ENCODE peak calls at places on chromosomes 7 and 10, in four cellular contexts. C is NCI-H2029; U is mesothelial cell of epicardium; A is activated naive CD4-positive, alpha-beta T cell treated with anti-CD3 and anti-CD28 coated beads, Interleukin-2, amount 10 ng/mL, durations not matched to agents 7 days and 5 days. B is an unnamed sample.

GRCh38 chr10:92702301-92702916 is 12.7 kb downstream of the HHEX start:
- DNase-seq in A (no peak), C (no peak), U (no peak), B (no peak)

GRCh38 chr7:103687272-103687671 is 241.3 kb upstream of the SLC26A5 start:
- DNase-seq in C (no peak), A (no peak), U (no peak), B (no peak)

GRCh38 chr10:77789861-77790260 is 136.7 kb downstream of the DLG5 start:
- DNase-seq in C (no peak), A (no peak), U (no peak), B (no peak)

GRCh38 chr10:100874702-100875483 is 37.9 kb upstream of the SLF2 start:
- DNase-seq in U (peak; percentile 6), C (no peak), A (no peak), B (no peak)

GRCh38 chr10:29306688-29307087 is 17.8 kb downstream of the LYZL1 start:
- DNase-seq in U (no peak), C (no peak), A (no peak), B (no peak)

GRCh38 chr10:67079126-67079525 is 153.3 kb downstream of the LRRTM3 start:
- DNase-seq in A (no peak), C (no peak), U (peak; percentile 32), B (no peak)

GRCh38 chr7:146115665-146116451 is 743 bp upstream of the CNTNAP2 start:
- DNase-seq in C (peak; percentile 45), A (peak; percentile 64), U (peak; percentile 79), B (peak; percentile 77)

GRCh38 chr7:69968969-69969368 is 370.7 kb downstream of the AUTS2 start:
- DNase-seq in U (no peak), C (no peak), A (no peak), B (no peak)

GRCh38 chr10:14736043-14736442 is 38.7 kb downstream of the FAM107B start:
- DNase-seq in U (no peak), A (no peak), C (no peak), B (no peak)

GRCh38 chr10:100654835-100655759 is 90.3 kb upstream of the PAX2 start:
- DNase-seq in U (no peak), C (no peak), A (peak; percentile 43), B (no peak)

GRCh38 chr10:122089343-122090015 is 100.5 kb downstream of the TACC2 start:
- DNase-seq in U (no peak), A (no peak), C (no peak), B (no peak)

GRCh38 chr10:132396495-132397035 is 435 bp upstream of the PWWP2B start:
- DNase-seq in C (no peak), U (no peak), A (peak; percentile 76), B (no peak)

GRCh38 chr10:77832243-77832642 is 94.3 kb downstream of the DLG5 start:
- DNase-seq in C (no peak), U (no peak), A (no peak), B (peak; percentile 60)

GRCh38 chr7:628041-628763 is 98.3 kb upstream of the DNAAF5 start:
- DNase-seq in U (no peak), A (no peak), C (no peak), B (no peak)

GRCh38 chr7:12287886-12288285 is 76.8 kb downstream of the TMEM106B start:
- DNase-seq in C (no peak), A (no peak), U (no peak), B (no peak)

GRCh38 chr10:119030421-119031250 is 1.1 kb downstream of the NANOS1 start:
- DNase-seq in A (peak; percentile 76), C (peak; percentile 7), U (no peak), B (peak; percentile 85)

GRCh38 chr7:77258014-77258413 is 58.4 kb upstream of the FGL2 start:
- DNase-seq in U (no peak), C (no peak), A (no peak), B (no peak)

GRCh38 chr10:78913219-78914059 is 155.3 kb upstream of the ZMIZ1 start:
- DNase-seq in C (no peak), A (no peak), U (no peak), B (no peak)

GRCh38 chr7:158431941-158432347 is 155.7 kb downstream of the PTPRN2 start:
- DNase-seq in A (no peak), U (no peak), C (peak; percentile 66), B (no peak)

GRCh38 chr10:103493911-103494877 is 689 bp downstream of the NEURL1 start:
- DNase-seq in A (peak; percentile 67), C (no peak), U (no peak), B (no peak)

GRCh38 chr10:93745411-93746065 is 12.2 kb upstream of the LGI1 start:
- DNase-seq in C (no peak), U (no peak), A (no peak), B (no peak)

GRCh38 chr10:22651276-22651980 is 63.0 kb downstream of the PIP4K2A start:
- DNase-seq in C (no peak), A (no peak), U (no peak), B (no peak)

GRCh38 chr10:43524434-43525247 is 49.8 kb downstream of the ZNF239 start:
- DNase-seq in U (no peak), C (no peak), A (no peak), B (no peak)

GRCh38 chr7:150415161-150416160 is 35.0 kb upstream of the GIMAP8 start:
- DNase-seq in U (no peak), A (no peak), C (no peak), B (no peak)

GRCh38 chr10:60611291-60611747 is 167.0 kb upstream of the CDK1 start:
- DNase-seq in C (no peak), A (no peak), U (no peak), B (no peak)

GRCh38 chr10:21246178-21246577 is 279.3 kb downstream of the SKIDA1 start:
- DNase-seq in A (no peak), U (no peak), C (no peak), B (no peak)

GRCh38 chr7:108062250-108063014 is 59.5 kb upstream of the LAMB1 start:
- DNase-seq in C (no peak), U (no peak), A (no peak), B (no peak)

GRCh38 chr10:55628260-55628701 is 732.8 kb downstream of the ZWINT start:
- DNase-seq in C (no peak), U (peak; percentile 21), A (no peak), B (no peak)

GRCh38 chr10:92074126-92074887 is 150.7 kb downstream of the BTAF1 start:
- DNase-seq in A (no peak), U (no peak), C (no peak), B (no peak)

GRCh38 chr7:38908759-38909335 is at the start of gene VPS41:
- DNase-seq in A (peak; percentile 88), C (peak; percentile 79), U (peak; percentile 34), B (peak; percentile 83)

GRCh38 chr10:71476249-71477011 is 79.7 kb downstream of the CDH23 start:
- DNase-seq in C (no peak), U (no peak), A (no peak), B (no peak)

GRCh38 chr7:151794508-151795167 is 82.3 kb downstream of the PRKAG2 start:
- DNase-seq in A (no peak), C (no peak), U (no peak), B (peak; percentile 31)

GRCh38 chr10:129126955-129127354 is 340.1 kb upstream of the MGMT start:
- DNase-seq in U (no peak), A (no peak), C (no peak), B (no peak)

GRCh38 chr7:98323597-98324322 is 42.3 kb downstream of the BRI3 start:
- DNase-seq in U (no peak), A (no peak), C (no peak), B (no peak)

GRCh38 chr7:41573017-41573416 is 129.9 kb downstream of the INHBA start:
- DNase-seq in U (no peak), C (no peak), A (no peak), B (no peak)

GRCh38 chr10:104300736-104301292 is 31.8 kb downstream of the GSTO2 start:
- DNase-seq in U (no peak), A (peak; percentile 45), C (peak; percentile 61), B (no peak)

GRCh38 chr7:2104107-2104710 is 128.5 kb downstream of the MAD1L1 start:
- DNase-seq in A (peak; percentile 80), U (peak; percentile 73), C (no peak), B (peak; percentile 90)